ENCODE peak calls at places on chromosomes 11 and 22, in five cellular contexts. N is breast epithelium, J is transverse colon, L is A549, U is lower leg skin. R is an unnamed sample.

GRCh38 chr11:16958833-16959232 is 55.4 kb downstream of the PLEKHA7 start:
- DNase-seq in U (no peak), N (no peak), L (no peak), J (peak), R (no peak)

GRCh38 chr11:71283960-71284359 is 31.6 kb upstream of the SHANK2 start:
- DNase-seq in J (peak), L (no peak), U (peak), N (peak), R (no peak)

GRCh38 chr11:62732830-62733229 is 4.5 kb downstream of the TTC9C start:
- DNase-seq in N (no peak), J (no peak), L (peak), U (no peak), R (no peak)

GRCh38 chr22:42316988-42317387 is 46.5 kb upstream of the TCF20 start:
- DNase-seq in U (peak), J (peak), L (no peak), N (peak), R (peak)

GRCh38 chr22:16844529-16844928 is 19.3 kb upstream of the XKR3 start:
- DNase-seq in J (no peak), L (no peak), U (no peak), N (no peak), R (no peak)

GRCh38 chr11:65500262-65501004 is 1.6 kb downstream of the MALAT1 start:
- DNase-seq in N (no peak), J (peak), U (no peak), L (peak), R (no peak)

GRCh38 chr11:12838463-12839120 is 164.4 kb downstream of the TEAD1 start:
- DNase-seq in N (no peak), U (peak), L (no peak), J (no peak), R (no peak)

GRCh38 chr11:66337103-66337899 is 1.1 kb upstream of the RIN1 start:
- DNase-seq in N (no peak), J (no peak), U (no peak), L (no peak), R (no peak)

GRCh38 chr22:39173787-39174497 is 21.5 kb upstream of the CBX7 start:
- DNase-seq in L (no peak), U (no peak), J (peak), N (no peak), R (peak)

GRCh38 chr11:17272823-17273222 is 3.7 kb upstream of the NUCB2 start:
- DNase-seq in U (no peak), N (no peak), J (no peak), L (no peak), R (no peak)

GRCh38 chr22:33789690-33790253 is 130.5 kb downstream of the LARGE1 start:
- DNase-seq in J (no peak), N (no peak), U (no peak), L (no peak), R (no peak)

GRCh38 chr22:28141614-28142013 is 222.6 kb upstream of the PITPNB start:
- DNase-seq in U (no peak), N (no peak), J (no peak), L (no peak), R (no peak)

GRCh38 chr22:47333625-47334024 is 571.2 kb downstream of the TBC1D22A start:
- DNase-seq in J (no peak), N (no peak), L (peak), U (no peak), R (no peak)

GRCh38 chr11:61406067-61406466 is 13.7 kb downstream of the TMEM216 start:
- DNase-seq in U (no peak), L (no peak), N (peak), J (no peak), R (no peak)

GRCh38 chr22:43295660-43296059 is 47.5 kb downstream of the SCUBE1 start:
- DNase-seq in J (no peak), L (no peak), N (no peak), U (no peak), R (no peak)

GRCh38 chr22:24035296-24035695 is 24.2 kb downstream of the CABIN1 start:
- DNase-seq in U (no peak), L (no peak), N (no peak), J (no peak), R (no peak)

GRCh38 chr11:1073261-1073724 is 1.4 kb upstream of the MUC2 start:
- DNase-seq in N (peak), L (peak), J (peak), U (peak), R (peak)

GRCh38 chr11:74540270-74540669 is 46.7 kb upstream of the LIPT2 start:
- DNase-seq in U (no peak), N (no peak), J (no peak), L (no peak), R (no peak)

GRCh38 chr11:102451693-102452460 is 688 bp downstream of the TMEM123 start:
- DNase-seq in N (peak), J (peak), L (peak), U (peak), R (peak)
- TF ChIP-seq POLR2A in N (no peak), J (peak), L (no peak), U (no peak), R (no peak)

GRCh38 chr22:36775589-36775965 is 342 bp downstream of the IFT27 start:
- DNase-seq in J (peak), L (no peak), N (peak), U (no peak), R (peak)

GRCh38 chr22:36772451-36772850 is 3.5 kb downstream of the IFT27 start:
- DNase-seq in L (no peak), N (no peak), U (no peak), J (no peak), R (peak)

GRCh38 chr22:36771376-36772063 is 4.4 kb downstream of the IFT27 start:
- DNase-seq in N (no peak), J (no peak), L (no peak), U (no peak), R (peak)

GRCh38 chr22:36775966-36776669 is at the start of gene IFT27:
- DNase-seq in L (peak), J (peak), U (peak), N (peak), R (peak)

DNA sequence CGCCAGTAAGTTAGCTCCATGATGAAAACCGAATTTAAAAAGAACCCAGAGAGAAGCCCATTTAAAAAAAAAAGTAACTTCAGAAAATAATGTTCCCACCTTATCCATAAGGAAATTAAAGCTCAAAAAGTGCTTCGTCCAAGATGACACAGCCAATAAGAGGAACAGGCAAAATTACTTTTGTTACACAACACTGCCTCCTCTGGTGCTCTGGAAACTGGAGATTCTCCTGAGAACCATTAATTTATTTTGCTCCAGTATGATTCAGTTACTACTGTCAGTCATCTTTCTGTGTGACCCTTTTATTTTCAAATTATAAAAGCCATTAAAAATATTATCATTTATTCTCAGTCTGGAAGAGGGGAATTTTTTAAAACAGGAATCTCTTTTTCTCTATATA is 2.0 kb downstream of the IFT27 start:
- DNase-seq in J (no peak), L (peak), N (no peak), U (no peak), R (no peak)
- TF ChIP-seq CTCF in J (peak), L (peak), N (no peak), U (no peak), R (peak)

GRCh38 chr11:36292311-36292722 is 3.1 kb upstream of the COMMD9 start:
- DNase-seq in N (no peak), J (no peak), L (peak), U (no peak), R (no peak)

GRCh38 chr11:36288442-36289225 is 590 bp downstream of the COMMD9 start:
- DNase-seq in J (no peak), U (no peak), N (no peak), L (no peak), R (no peak)

GRCh38 chr11:36289226-36289852 is at the start of gene COMMD9:
- DNase-seq in U (peak), N (peak), L (peak), J (peak), R (peak)
- TF ChIP-seq POLR2A in U (no peak), N (peak), L (peak), J (peak), R (peak)

GRCh38 chr22:20111045-20111688 is 4.7 kb upstream of the RANBP1 start:
- DNase-seq in U (no peak), N (no peak), J (no peak), L (peak), R (peak)
- TF ChIP-seq CTCF in U (no peak), N (no peak), J (no peak), L (peak), R (no peak)

GRCh38 chr11:6234314-6235031 is at the start of gene FHIP1B:
- DNase-seq in J (peak), U (peak), N (peak), L (peak), R (peak)
- TF ChIP-seq POLR2A in J (peak), U (no peak), N (peak), L (peak), R (peak)

GRCh38 chr11:113370634-113371033 is 16.9 kb upstream of the ANKK1 start:
- DNase-seq in J (no peak), U (no peak), N (no peak), L (no peak), R (no peak)

GRCh38 chr11:113373981-113374560 is 13.5 kb upstream of the ANKK1 start:
- DNase-seq in J (no peak), N (no peak), U (no peak), L (no peak), R (no peak)

GRCh38 chr11:113373306-113373705 is 14.3 kb upstream of the ANKK1 start:
- DNase-seq in L (no peak), J (no peak), N (no peak), U (no peak), R (no peak)

GRCh38 chr11:113369411-113369810 is 18.2 kb upstream of the ANKK1 start:
- DNase-seq in L (no peak), N (no peak), U (no peak), J (no peak), R (no peak)

DNA sequence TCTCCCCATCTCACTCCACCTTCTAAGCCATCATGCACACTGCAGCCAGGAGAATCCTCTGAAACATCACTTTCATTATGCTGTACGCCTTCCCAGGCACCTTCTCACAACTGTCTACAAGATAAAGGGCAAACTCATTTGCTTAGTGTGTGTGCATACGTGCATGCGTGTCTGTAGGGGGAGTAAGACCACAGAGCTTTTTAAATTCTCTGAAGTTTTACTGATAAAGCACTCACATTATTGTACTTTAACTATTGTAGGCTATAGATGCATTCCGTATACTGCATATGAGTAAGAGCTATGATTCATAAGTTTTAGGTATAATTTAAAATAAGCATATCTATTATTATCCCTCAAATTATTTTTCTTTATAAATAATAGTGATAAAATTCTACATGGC is 15.3 kb upstream of the ANKK1 start:
- DNase-seq in N (no peak), J (no peak), U (no peak), L (no peak), R (no peak)
- TF ChIP-seq CTCF in N (no peak), J (no peak), U (no peak), L (no peak), R (no peak)

GRCh38 chr11:115409116-115409663 is 95.0 kb downstream of the CADM1 start:
- DNase-seq in L (no peak), N (no peak), U (no peak), J (no peak), R (no peak)
- TF ChIP-seq POLR2A in L (no peak), N (no peak), U (no peak), J (no peak), R (no peak)

DNA sequence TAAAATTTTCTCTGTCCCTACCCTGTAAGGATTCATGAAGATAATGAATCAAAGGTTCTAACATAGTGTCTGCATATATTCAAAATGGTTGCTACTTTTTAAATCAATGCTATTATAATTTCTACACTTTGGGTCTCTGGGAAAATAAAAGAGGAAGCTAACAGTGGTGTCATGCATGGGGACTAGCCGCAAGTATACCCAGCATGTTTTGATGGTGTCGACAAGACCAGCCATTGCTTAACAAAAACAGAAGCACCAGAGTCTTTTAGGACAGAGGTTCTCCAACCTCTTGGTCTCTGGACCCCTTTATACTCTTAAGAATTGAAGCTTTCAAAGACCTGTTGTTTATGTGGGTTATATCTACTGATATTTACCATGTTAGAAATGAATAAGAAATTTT is 37.8 kb downstream of the RNF141 start:
- DNase-seq in J (no peak), L (no peak), N (no peak), U (no peak), R (no peak)
- TF ChIP-seq CTCF in J (no peak), L (no peak), N (no peak), U (no peak), R (no peak)

R was measured in Peyer's patch.